ENCODE peak calls at places on chromosomes 5 and 9, in seven cellular contexts. T is H9, S is SK-N-SH, M is neural progenitor cell, H is IMR-90, Z is hepatocyte, V is OCI-LY7. B is an unnamed sample.

GRCh38 chr5:172776235-172776594 is 5.2 kb upstream of the DUSP1 start:
- DNase-seq in S (no peak), Z (peak; percentile 20), M (no peak), T (no peak), H (no peak), V (no peak), B (peak; percentile 80)

GRCh38 chr9:35603506-35603985 is 1.5 kb upstream of the TESK1 start:
- DNase-seq in Z (peak; percentile 57), S (peak; percentile 43), H (peak; percentile 86), T (no peak), M (no peak), V (no peak), B (peak; percentile 30)

GRCh38 chr9:84860423-84861115 is 191.0 kb downstream of the NTRK2 start:
- DNase-seq in T (no peak), V (no peak), S (no peak), Z (no peak), H (no peak), M (peak; percentile 32), B (no peak)

GRCh38 chr9:5326893-5327548 is 12.7 kb downstream of the RLN1 start:
- DNase-seq in H (peak; percentile 2), Z (peak; percentile 60), M (peak; percentile 87), V (no peak), S (no peak), T (peak; percentile 92), B (no peak)

GRCh38 chr9:93267091-93267541 is 83.2 kb downstream of the WNK2 start:
- DNase-seq in Z (peak; percentile 2), T (no peak), V (no peak), M (no peak), H (no peak), S (peak; percentile 16), B (no peak)

GRCh38 chr9:25716220-25716872 is 38.1 kb upstream of the TUSC1 start:
- DNase-seq in H (peak; percentile 74), V (peak; percentile 7), Z (peak; percentile 80), M (peak; percentile 67), T (peak; percentile 79), S (peak; percentile 62), B (peak; percentile 72)

GRCh38 chr5:122515709-122516431 is 203.8 kb downstream of the SNCAIP start:
- DNase-seq in H (peak; percentile 81), V (peak; percentile 24), T (peak; percentile 74), Z (peak; percentile 87), M (peak; percentile 86), S (peak; percentile 71), B (peak; percentile 64)

GRCh38 chr5:86997501-86997900 is 270.2 kb upstream of the RASA1 start:
- DNase-seq in M (no peak), H (no peak), Z (no peak), T (no peak), V (no peak), S (no peak), B (no peak)

GRCh38 chr5:172453986-172454354 is 355 bp downstream of the SH3PXD2B start:
- DNase-seq in M (peak; percentile 82), H (no peak), Z (peak; percentile 78), T (peak; percentile 61), S (peak; percentile 82), V (no peak), B (no peak)

GRCh38 chr5:113059232-113059805 is 82.7 kb downstream of the DCP2 start:
- DNase-seq in S (peak; percentile 86), V (no peak), H (peak; percentile 74), T (peak; percentile 12), M (peak; percentile 60), Z (no peak), B (no peak)

GRCh38 chr9:104276709-104277245 is 182.7 kb downstream of the SMC2 start:
- DNase-seq in S (no peak), M (no peak), Z (no peak), T (no peak), V (no peak), H (no peak), B (no peak)

GRCh38 chr5:91359957-91360609 is 23.0 kb downstream of the ARRDC3 start:
- DNase-seq in H (no peak), Z (no peak), V (no peak), M (no peak), S (no peak), T (no peak), B (no peak)

GRCh38 chr5:158718738-158719505 is 380.8 kb downstream of the EBF1 start:
- DNase-seq in T (no peak), H (peak; percentile 21), S (no peak), Z (no peak), V (no peak), M (no peak), B (no peak)

GRCh38 chr5:80925940-80926339 is 34.2 kb upstream of the RASGRF2 start:
- DNase-seq in V (no peak), S (no peak), M (no peak), Z (no peak), T (no peak), H (no peak), B (no peak)

GRCh38 chr9:129885670-129886106 is 50.4 kb downstream of the USP20 start:
- DNase-seq in V (peak; percentile 90), Z (peak; percentile 95), H (peak; percentile 89), T (peak; percentile 88), M (peak; percentile 92), S (peak; percentile 96), B (peak; percentile 91)

GRCh38 chr5:117473075-117473595 is 898.5 kb upstream of the SEMA6A start:
- DNase-seq in S (no peak), T (no peak), Z (no peak), V (no peak), M (peak; percentile 65), H (no peak), B (no peak)

GRCh38 chr5:139650689-139651501 is 2.7 kb downstream of the CXXC5 start:
- DNase-seq in T (peak; percentile 83), M (peak; percentile 83), S (peak; percentile 79), V (no peak), Z (peak; percentile 88), H (no peak), B (no peak)

GRCh38 chr5:143110591-143110990 is 292.9 kb downstream of the NR3C1 start:
- DNase-seq in T (no peak), Z (no peak), H (peak; percentile 18), S (no peak), M (no peak), V (no peak), B (no peak)

GRCh38 chr5:75054110-75054930 is 2.0 kb upstream of the GCNT4 start:
- DNase-seq in V (no peak), T (peak; percentile 83), S (peak; percentile 23), H (peak; percentile 34), Z (peak; percentile 51), M (peak; percentile 72), B (no peak)

GRCh38 chr5:111512406-111513174 is at the start of gene STARD4:
- DNase-seq in S (peak; percentile 96), V (peak; percentile 96), H (peak; percentile 92), T (peak; percentile 98), M (peak; percentile 98), Z (peak; percentile 97), B (peak; percentile 95)
- H2AFZ ChIP-seq in S (peak within 1 kb of the TSS; percentile 89), V (peak within 1 kb of the TSS; percentile 94), H (peak within 1 kb of the TSS; percentile 90), T (no peak within 1 kb of the TSS), M (peak within 1 kb of the TSS; percentile 55), Z (peak within 1 kb of the TSS; percentile 68), B (peak within 1 kb of the TSS; percentile 91)

GRCh38 chr9:88521308-88521707 is 13.7 kb upstream of the NXNL2 start:
- DNase-seq in M (no peak), T (no peak), S (no peak), Z (no peak), V (no peak), H (no peak), B (no peak)
- TF ChIP-seq CTCF in M (no peak), T (no peak), S (no peak), Z (no peak), V (no peak), H (no peak), B (no peak)

GRCh38 chr9:70630971-70631370 is 216.5 kb upstream of the KLF9 start:
- DNase-seq in H (no peak), V (no peak), S (no peak), M (no peak), Z (no peak), T (no peak), B (no peak)

DNA sequence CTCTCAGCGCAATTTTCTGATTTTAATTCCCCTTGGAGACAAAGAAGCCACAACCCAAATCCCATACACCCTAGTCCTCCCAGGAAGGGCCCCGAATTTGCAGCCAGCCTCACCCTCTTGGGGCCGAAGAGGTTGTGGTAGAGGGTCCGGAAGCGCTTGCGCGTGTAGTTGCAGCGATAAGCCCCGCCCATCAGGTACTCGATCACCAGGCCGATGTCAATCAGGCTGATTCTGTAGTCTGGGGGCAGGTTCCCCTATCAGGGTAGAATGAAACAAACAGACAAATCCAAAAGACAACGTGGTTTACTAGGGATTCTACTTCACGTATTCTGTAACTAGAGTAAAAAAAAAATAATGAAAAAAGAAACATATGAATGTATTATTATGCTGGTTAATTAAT is 210.6 kb upstream of the KLF9 start:
- DNase-seq in Z (no peak), T (no peak), V (no peak), M (no peak), H (no peak), S (no peak), B (no peak)
- H2AFZ ChIP-seq in Z (no peak overlapping the region), T (no peak overlapping the region), V (no peak overlapping the region), M (no peak overlapping the region), H (no peak overlapping the region), S (peak overlapping the region; percentile 58), B (no peak overlapping the region)

GRCh38 chr5:163094492-163095180 is 342.8 kb upstream of the CCNG1 start:
- DNase-seq in H (no peak), M (no peak), T (no peak), Z (no peak), S (no peak), V (peak; percentile 19), B (no peak)

GRCh38 chr5:163089233-163089632 is 348.2 kb upstream of the CCNG1 start:
- DNase-seq in M (peak; percentile 11), S (no peak), T (no peak), Z (no peak), V (no peak), H (no peak), B (no peak)

DNA sequence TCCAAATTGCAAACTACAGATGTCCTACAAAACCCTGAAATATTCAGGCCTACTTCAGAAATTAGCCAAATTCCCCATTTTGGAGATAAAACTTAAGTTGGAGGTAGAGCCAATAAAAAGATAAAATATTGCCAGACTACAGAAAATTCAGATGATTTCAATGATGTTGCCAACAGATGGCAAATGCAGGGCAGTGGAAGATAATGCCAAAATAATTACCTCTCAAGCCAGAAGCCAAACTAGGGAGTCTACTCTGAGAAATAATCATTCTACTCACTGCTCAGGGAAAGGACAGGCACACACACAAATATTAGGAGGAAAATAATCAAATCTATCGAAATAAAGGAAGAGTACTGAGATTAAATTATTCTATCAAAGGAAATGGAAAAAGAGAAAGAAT is 347.5 kb upstream of the CCNG1 start:
- DNase-seq in Z (no peak), H (no peak), S (no peak), M (no peak), V (no peak), T (no peak), B (no peak)
- TF ChIP-seq CTCF in Z (no peak), H (no peak), S (no peak), M (no peak), V (no peak), T (no peak), B (no peak)

GRCh38 chr9:126613656-126614055 is at the start of gene LMX1B:
- DNase-seq in Z (no peak), M (peak; percentile 88), H (peak; percentile 17), V (no peak), T (peak; percentile 72), S (peak; percentile 75), B (no peak)
- H2AFZ ChIP-seq in Z (peak within 1 kb of the TSS; percentile 66), M (peak within 1 kb of the TSS; percentile 24), H (no peak within 1 kb of the TSS), V (no peak within 1 kb of the TSS), T (no peak within 1 kb of the TSS), S (no peak within 1 kb of the TSS), B (peak within 1 kb of the TSS; percentile 80)

GRCh38 chr9:122126340-122127333 is 32.9 kb downstream of the NDUFA8 start:
- DNase-seq in S (peak; percentile 53), Z (peak; percentile 41), H (peak; percentile 51), V (no peak), M (peak; percentile 69), T (peak; percentile 71), B (peak; percentile 39)
- TF ChIP-seq CTCF in S (peak; percentile 10), Z (peak; percentile 10), H (no peak), V (peak; percentile 12), M (peak; percentile 22), T (peak; percentile 29), B (no peak)